ENCODE peak calls at places on chromosome 19, in seven cellular contexts. One of them, this sample, is unnamed.
A peak's percentile ranks its signal among the peaks of the same experiment; 100 is the strongest.

GRCh38 chr19:37905936-37906867 is at the start of gene WDR87:
- DNase-seq in astrocyte of the spinal cord: peak; percentile 21
- DNase-seq in hepatic stellate cell: peak; percentile 26
- DNase-seq in SW 1271: no peak
- DNase-seq in dermis blood vessel endothelial cell: peak; percentile 56
- DNase-seq in activated CD4-positive, alpha-beta T cell treated with anti-CD3 and anti-CD28 coated beads, Interleukin-2, amount 50 U/mL, for 24 hours: peak; percentile 13
- DNase-seq in germinal center: peak; percentile 75
- DNase-seq in this sample: no peak

GRCh38 chr19:58409010-58409790 is 751 bp downstream of the ZNF584 start:
- DNase-seq in astrocyte of the spinal cord: no peak
- DNase-seq in hepatic stellate cell: no peak
- DNase-seq in SW 1271: peak; percentile 39
- DNase-seq in dermis blood vessel endothelial cell: peak; percentile 50
- DNase-seq in activated CD4-positive, alpha-beta T cell treated with anti-CD3 and anti-CD28 coated beads, Interleukin-2, amount 50 U/mL, for 24 hours: no peak
- DNase-seq in germinal center: no peak
- DNase-seq in this sample: no peak

GRCh38 chr19:55360902-55361301 is 2.2 kb downstream of the GARIN5B start:
- DNase-seq in astrocyte of the spinal cord: no peak
- DNase-seq in hepatic stellate cell: no peak
- DNase-seq in SW 1271: no peak
- DNase-seq in dermis blood vessel endothelial cell: no peak
- DNase-seq in activated CD4-positive, alpha-beta T cell treated with anti-CD3 and anti-CD28 coated beads, Interleukin-2, amount 50 U/mL, for 24 hours: no peak
- DNase-seq in germinal center: no peak
- DNase-seq in this sample: no peak

GRCh38 chr19:31263317-31263716 is 85.9 kb downstream of the TSHZ3 start:
- DNase-seq in astrocyte of the spinal cord: no peak
- DNase-seq in hepatic stellate cell: no peak
- DNase-seq in SW 1271: no peak
- DNase-seq in dermis blood vessel endothelial cell: no peak
- DNase-seq in activated CD4-positive, alpha-beta T cell treated with anti-CD3 and anti-CD28 coated beads, Interleukin-2, amount 50 U/mL, for 24 hours: no peak
- DNase-seq in germinal center: no peak
- DNase-seq in this sample: no peak

GRCh38 chr19:49339364-49340068 is 4.3 kb downstream of the CD37 start:
- DNase-seq in astrocyte of the spinal cord: peak; percentile 89
- DNase-seq in hepatic stellate cell: peak; percentile 99
- DNase-seq in SW 1271: peak; percentile 68
- DNase-seq in dermis blood vessel endothelial cell: peak; percentile 90
- DNase-seq in activated CD4-positive, alpha-beta T cell treated with anti-CD3 and anti-CD28 coated beads, Interleukin-2, amount 50 U/mL, for 24 hours: no peak
- DNase-seq in germinal center: peak; percentile 54
- DNase-seq in this sample: peak; percentile 81

GRCh38 chr19:33349319-33350289 is 23.9 kb upstream of the CEBPG start:
- DNase-seq in astrocyte of the spinal cord: no peak
- DNase-seq in hepatic stellate cell: no peak
- DNase-seq in SW 1271: no peak
- DNase-seq in dermis blood vessel endothelial cell: no peak
- DNase-seq in activated CD4-positive, alpha-beta T cell treated with anti-CD3 and anti-CD28 coated beads, Interleukin-2, amount 50 U/mL, for 24 hours: no peak
- DNase-seq in germinal center: no peak
- DNase-seq in this sample: no peak

GRCh38 chr19:30320916-30321315 is 51.3 kb upstream of the ZNF536 start:
- DNase-seq in astrocyte of the spinal cord: no peak
- DNase-seq in hepatic stellate cell: no peak
- DNase-seq in SW 1271: no peak
- DNase-seq in dermis blood vessel endothelial cell: no peak
- DNase-seq in activated CD4-positive, alpha-beta T cell treated with anti-CD3 and anti-CD28 coated beads, Interleukin-2, amount 50 U/mL, for 24 hours: no peak
- DNase-seq in germinal center: no peak
- DNase-seq in this sample: no peak

GRCh38 chr19:12664406-12665280 is 1.9 kb downstream of the MAN2B1 start:
- DNase-seq in astrocyte of the spinal cord: no peak
- DNase-seq in hepatic stellate cell: no peak
- DNase-seq in SW 1271: peak; percentile 33
- DNase-seq in dermis blood vessel endothelial cell: no peak
- DNase-seq in activated CD4-positive, alpha-beta T cell treated with anti-CD3 and anti-CD28 coated beads, Interleukin-2, amount 50 U/mL, for 24 hours: no peak
- DNase-seq in germinal center: no peak
- DNase-seq in this sample: peak; percentile 15

GRCh38 chr19:18100710-18101109 is 3.1 kb downstream of the MAST3 start:
- DNase-seq in astrocyte of the spinal cord: no peak
- DNase-seq in hepatic stellate cell: no peak
- DNase-seq in SW 1271: no peak
- DNase-seq in dermis blood vessel endothelial cell: peak; percentile 37
- DNase-seq in activated CD4-positive, alpha-beta T cell treated with anti-CD3 and anti-CD28 coated beads, Interleukin-2, amount 50 U/mL, for 24 hours: no peak
- DNase-seq in germinal center: no peak
- DNase-seq in this sample: no peak

GRCh38 chr19:6778386-6778785 is 5.9 kb downstream of the VAV1 start:
- DNase-seq in astrocyte of the spinal cord: no peak
- DNase-seq in hepatic stellate cell: no peak
- DNase-seq in SW 1271: no peak
- DNase-seq in dermis blood vessel endothelial cell: no peak
- DNase-seq in activated CD4-positive, alpha-beta T cell treated with anti-CD3 and anti-CD28 coated beads, Interleukin-2, amount 50 U/mL, for 24 hours: no peak
- DNase-seq in germinal center: no peak
- DNase-seq in this sample: no peak

GRCh38 chr19:3785464-3785937 is 680 bp downstream of the MATK start:
- DNase-seq in astrocyte of the spinal cord: no peak
- DNase-seq in hepatic stellate cell: no peak
- DNase-seq in SW 1271: no peak
- DNase-seq in dermis blood vessel endothelial cell: no peak
- DNase-seq in activated CD4-positive, alpha-beta T cell treated with anti-CD3 and anti-CD28 coated beads, Interleukin-2, amount 50 U/mL, for 24 hours: peak; percentile 16
- DNase-seq in germinal center: no peak
- DNase-seq in this sample: no peak

This sample was measured in COLO829.